ENCODE peak calls at places on chromosome 4, in six cellular contexts. One of them, this sample, is unnamed.

GRCh38 chr4:929970-930625 is 2.0 kb downstream of the GAK start:
- DNase-seq in IMR-90: peak
- DNase-seq in GM12878: no peak
- DNase-seq in A549: no peak
- DNase-seq in HepG2: peak
- DNase-seq in SK-N-SH: peak
- DNase-seq in this sample: no peak

GRCh38 chr4:119315036-119315435 is 6.9 kb downstream of the FABP2 start:
- DNase-seq in IMR-90: peak
- DNase-seq in GM12878: no peak
- DNase-seq in A549: no peak
- DNase-seq in HepG2: no peak
- DNase-seq in SK-N-SH: no peak
- DNase-seq in this sample: no peak

GRCh38 chr4:139901516-139902327 is 236.1 kb downstream of the MGST2 start:
- DNase-seq in IMR-90: peak
- DNase-seq in GM12878: no peak
- DNase-seq in A549: no peak
- DNase-seq in HepG2: no peak
- DNase-seq in SK-N-SH: peak
- DNase-seq in this sample: no peak

GRCh38 chr4:56799824-56800756 is 21.4 kb downstream of the SPINK2 start:
- DNase-seq in IMR-90: peak
- DNase-seq in GM12878: peak
- DNase-seq in A549: peak
- DNase-seq in HepG2: peak
- DNase-seq in SK-N-SH: peak
- DNase-seq in this sample: peak

GRCh38 chr4:101730291-101731117 is 60.0 kb upstream of the BANK1 start:
- DNase-seq in IMR-90: peak
- DNase-seq in GM12878: peak
- DNase-seq in A549: peak
- DNase-seq in HepG2: peak
- DNase-seq in SK-N-SH: peak
- DNase-seq in this sample: peak

GRCh38 chr4:158015241-158015640 is 157.6 kb downstream of the GASK1B start:
- DNase-seq in IMR-90: peak
- DNase-seq in GM12878: no peak
- DNase-seq in A549: no peak
- DNase-seq in HepG2: no peak
- DNase-seq in SK-N-SH: no peak
- DNase-seq in this sample: no peak

GRCh38 chr4:169773889-169774288 is 16.1 kb upstream of the HPF1 start:
- DNase-seq in IMR-90: no peak
- DNase-seq in GM12878: no peak
- DNase-seq in A549: no peak
- DNase-seq in HepG2: no peak
- DNase-seq in SK-N-SH: no peak
- DNase-seq in this sample: no peak

GRCh38 chr4:127249066-127249766 is 383.5 kb upstream of the INTU start:
- DNase-seq in IMR-90: peak
- DNase-seq in GM12878: no peak
- DNase-seq in A549: no peak
- DNase-seq in HepG2: no peak
- DNase-seq in SK-N-SH: no peak
- DNase-seq in this sample: no peak

GRCh38 chr4:6873291-6873690 is 36.3 kb upstream of the TBC1D14 start:
- DNase-seq in IMR-90: no peak
- DNase-seq in GM12878: no peak
- DNase-seq in A549: peak
- DNase-seq in HepG2: no peak
- DNase-seq in SK-N-SH: no peak
- DNase-seq in this sample: no peak

GRCh38 chr4:57214654-57215411 is 104.6 kb upstream of the IGFBP7 start:
- DNase-seq in IMR-90: no peak
- DNase-seq in GM12878: no peak
- DNase-seq in A549: no peak
- DNase-seq in HepG2: no peak
- DNase-seq in SK-N-SH: no peak
- DNase-seq in this sample: no peak

GRCh38 chr4:139655116-139655515 is 10.5 kb upstream of the MGST2 start:
- DNase-seq in IMR-90: peak
- DNase-seq in GM12878: no peak
- DNase-seq in A549: no peak
- DNase-seq in HepG2: peak
- DNase-seq in SK-N-SH: peak
- DNase-seq in this sample: no peak

GRCh38 chr4:60133414-60133813 is 1066.7 kb upstream of the ADGRL3 start:
- DNase-seq in IMR-90: peak
- DNase-seq in GM12878: no peak
- DNase-seq in A549: no peak
- DNase-seq in HepG2: no peak
- DNase-seq in SK-N-SH: no peak
- DNase-seq in this sample: no peak
- TF ChIP-seq SMC3 in IMR-90: no peak
- TF ChIP-seq SMC3 in GM12878: no peak
- TF ChIP-seq SMC3 in A549: no peak
- TF ChIP-seq SMC3 in HepG2: no peak
- TF ChIP-seq SMC3 in SK-N-SH: no peak
- TF ChIP-seq SMC3 in this sample: no peak

GRCh38 chr4:23921993-23922392 is 32.1 kb upstream of the PPARGC1A start:
- DNase-seq in IMR-90: no peak
- DNase-seq in GM12878: no peak
- DNase-seq in A549: no peak
- DNase-seq in HepG2: no peak
- DNase-seq in SK-N-SH: no peak
- DNase-seq in this sample: no peak
- TF ChIP-seq SMC3 in IMR-90: no peak
- TF ChIP-seq SMC3 in GM12878: no peak
- TF ChIP-seq SMC3 in A549: no peak
- TF ChIP-seq SMC3 in HepG2: no peak
- TF ChIP-seq SMC3 in SK-N-SH: no peak
- TF ChIP-seq SMC3 in this sample: no peak

DNA sequence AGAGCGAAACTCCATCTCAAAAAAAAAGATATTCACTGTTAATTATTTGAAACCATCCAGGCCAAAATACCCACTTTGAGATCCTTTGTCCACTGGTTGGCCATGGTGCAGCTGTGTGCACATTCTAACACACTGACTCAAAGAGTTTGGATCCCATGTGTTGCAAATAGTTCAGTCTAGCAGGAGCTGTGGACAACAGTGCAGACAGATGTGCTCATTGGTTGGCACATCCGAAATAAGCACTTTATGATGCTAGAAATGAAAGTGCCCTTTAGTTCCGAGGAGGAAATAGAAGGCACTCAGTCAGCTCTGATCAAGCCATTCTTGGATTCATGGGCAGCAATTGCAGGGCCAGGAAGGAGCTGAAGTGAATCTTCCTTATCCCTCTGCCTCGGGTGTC is 63.0 kb upstream of the TMEM150C start:
- DNase-seq in IMR-90: no peak
- DNase-seq in GM12878: no peak
- DNase-seq in A549: no peak
- DNase-seq in HepG2: no peak
- DNase-seq in SK-N-SH: no peak
- DNase-seq in this sample: no peak
- TF ChIP-seq SMC3 in IMR-90: no peak
- TF ChIP-seq SMC3 in GM12878: no peak
- TF ChIP-seq SMC3 in A549: no peak
- TF ChIP-seq SMC3 in HepG2: no peak
- TF ChIP-seq SMC3 in SK-N-SH: no peak
- TF ChIP-seq SMC3 in this sample: no peak

GRCh38 chr4:27714073-27714472 is 853.4 kb downstream of the STIM2 start:
- DNase-seq in IMR-90: peak
- DNase-seq in GM12878: no peak
- DNase-seq in A549: no peak
- DNase-seq in HepG2: no peak
- DNase-seq in SK-N-SH: no peak
- DNase-seq in this sample: no peak
- TF ChIP-seq SMC3 in IMR-90: no peak
- TF ChIP-seq SMC3 in GM12878: no peak
- TF ChIP-seq SMC3 in A549: no peak
- TF ChIP-seq SMC3 in HepG2: no peak
- TF ChIP-seq SMC3 in SK-N-SH: no peak
- TF ChIP-seq SMC3 in this sample: no peak

GRCh38 chr4:128483041-128483440 is 195.4 kb upstream of the PGRMC2 start:
- DNase-seq in IMR-90: no peak
- DNase-seq in GM12878: no peak
- DNase-seq in A549: no peak
- DNase-seq in HepG2: no peak
- DNase-seq in SK-N-SH: no peak
- DNase-seq in this sample: no peak

GRCh38 chr4:128480945-128481344 is 193.3 kb upstream of the PGRMC2 start:
- DNase-seq in IMR-90: no peak
- DNase-seq in GM12878: no peak
- DNase-seq in A549: no peak
- DNase-seq in HepG2: no peak
- DNase-seq in SK-N-SH: no peak
- DNase-seq in this sample: no peak

GRCh38 chr4:128484896-128485295 is 197.3 kb upstream of the PGRMC2 start:
- DNase-seq in IMR-90: peak
- DNase-seq in GM12878: no peak
- DNase-seq in A549: no peak
- DNase-seq in HepG2: no peak
- DNase-seq in SK-N-SH: no peak
- DNase-seq in this sample: no peak

GRCh38 chr4:128481752-128482480 is 194.3 kb upstream of the PGRMC2 start:
- DNase-seq in IMR-90: peak
- DNase-seq in GM12878: no peak
- DNase-seq in A549: no peak
- DNase-seq in HepG2: no peak
- DNase-seq in SK-N-SH: no peak
- DNase-seq in this sample: no peak

GRCh38 chr4:128483816-128484215 is 196.2 kb upstream of the PGRMC2 start:
- DNase-seq in IMR-90: peak
- DNase-seq in GM12878: no peak
- DNase-seq in A549: no peak
- DNase-seq in HepG2: no peak
- DNase-seq in SK-N-SH: peak
- DNase-seq in this sample: no peak
- TF ChIP-seq SMC3 in IMR-90: no peak
- TF ChIP-seq SMC3 in GM12878: no peak
- TF ChIP-seq SMC3 in A549: no peak
- TF ChIP-seq SMC3 in HepG2: no peak
- TF ChIP-seq SMC3 in SK-N-SH: no peak
- TF ChIP-seq SMC3 in this sample: no peak

DNA sequence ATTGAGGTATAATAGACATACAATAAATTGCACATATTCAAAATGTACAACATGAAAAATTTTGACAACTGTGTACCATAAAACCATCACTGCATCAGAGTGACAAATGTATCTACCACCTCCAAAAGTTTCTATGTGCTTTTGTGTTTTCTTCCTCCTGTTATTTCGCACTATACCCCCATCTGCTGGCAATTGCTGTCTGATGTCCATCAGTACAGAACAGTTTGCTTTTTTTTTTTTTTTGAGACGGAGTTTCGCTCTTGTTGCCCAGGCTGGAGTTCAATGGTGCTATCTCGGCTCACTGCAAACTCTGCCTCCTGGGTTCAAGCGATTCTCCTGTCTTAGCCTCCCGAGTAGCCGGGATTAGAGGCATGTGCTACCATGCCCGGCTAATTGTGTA is 154.3 kb upstream of the GIMD1 start:
- DNase-seq in IMR-90: peak
- DNase-seq in GM12878: no peak
- DNase-seq in A549: no peak
- DNase-seq in HepG2: peak
- DNase-seq in SK-N-SH: peak
- DNase-seq in this sample: no peak
- TF ChIP-seq SMC3 in IMR-90: no peak
- TF ChIP-seq SMC3 in GM12878: no peak
- TF ChIP-seq SMC3 in A549: no peak
- TF ChIP-seq SMC3 in HepG2: no peak
- TF ChIP-seq SMC3 in SK-N-SH: no peak
- TF ChIP-seq SMC3 in this sample: no peak

DNA sequence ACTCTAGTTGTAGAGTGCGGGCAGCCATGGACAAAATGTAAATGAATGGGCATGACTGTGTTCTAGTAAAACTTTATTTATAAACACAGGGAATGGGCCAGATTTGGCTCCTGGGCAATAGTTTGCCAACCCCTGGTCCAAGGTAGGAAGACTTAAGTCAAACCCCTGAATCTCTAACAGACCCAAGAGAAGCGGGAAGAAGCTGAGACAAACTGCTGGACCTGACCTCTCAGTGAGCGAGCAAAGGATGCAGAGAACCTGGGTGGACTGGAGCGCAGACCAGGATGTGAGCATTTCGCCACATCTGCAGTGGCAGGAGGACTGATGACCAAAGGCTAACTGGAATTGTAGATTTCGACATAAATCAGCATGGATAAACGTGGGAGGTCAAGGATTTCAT is 201.6 kb downstream of the STIM2 start:
- DNase-seq in IMR-90: no peak
- DNase-seq in GM12878: no peak
- DNase-seq in A549: no peak
- DNase-seq in HepG2: no peak
- DNase-seq in SK-N-SH: no peak
- DNase-seq in this sample: no peak
- TF ChIP-seq SMC3 in IMR-90: no peak
- TF ChIP-seq SMC3 in GM12878: no peak
- TF ChIP-seq SMC3 in A549: no peak
- TF ChIP-seq SMC3 in HepG2: no peak
- TF ChIP-seq SMC3 in SK-N-SH: no peak
- TF ChIP-seq SMC3 in this sample: no peak

GRCh38 chr4:182863501-182863900 is 53.7 kb downstream of the DCTD start:
- DNase-seq in IMR-90: no peak
- DNase-seq in GM12878: no peak
- DNase-seq in A549: no peak
- DNase-seq in HepG2: no peak
- DNase-seq in SK-N-SH: no peak
- DNase-seq in this sample: no peak

GRCh38 chr4:182861346-182861745 is 55.8 kb downstream of the DCTD start:
- DNase-seq in IMR-90: no peak
- DNase-seq in GM12878: no peak
- DNase-seq in A549: no peak
- DNase-seq in HepG2: no peak
- DNase-seq in SK-N-SH: no peak
- DNase-seq in this sample: no peak

GRCh38 chr4:182862166-182862875 is 54.9 kb downstream of the DCTD start:
- DNase-seq in IMR-90: no peak
- DNase-seq in GM12878: no peak
- DNase-seq in A549: no peak
- DNase-seq in HepG2: peak
- DNase-seq in SK-N-SH: no peak
- DNase-seq in this sample: peak

GRCh38 chr4:182859730-182860129 is 57.5 kb downstream of the DCTD start:
- DNase-seq in IMR-90: no peak
- DNase-seq in GM12878: no peak
- DNase-seq in A549: no peak
- DNase-seq in HepG2: no peak
- DNase-seq in SK-N-SH: no peak
- DNase-seq in this sample: no peak

GRCh38 chr4:182862921-182863320 is 54.3 kb downstream of the DCTD start:
- DNase-seq in IMR-90: no peak
- DNase-seq in GM12878: no peak
- DNase-seq in A549: no peak
- DNase-seq in HepG2: no peak
- DNase-seq in SK-N-SH: no peak
- DNase-seq in this sample: no peak
- TF ChIP-seq SMC3 in IMR-90: no peak
- TF ChIP-seq SMC3 in GM12878: no peak
- TF ChIP-seq SMC3 in A549: no peak
- TF ChIP-seq SMC3 in HepG2: no peak
- TF ChIP-seq SMC3 in SK-N-SH: no peak
- TF ChIP-seq SMC3 in this sample: no peak

GRCh38 chr4:155667538-155668511 is 1.2 kb downstream of the GUCY1A1 start:
- DNase-seq in IMR-90: peak
- DNase-seq in GM12878: no peak
- DNase-seq in A549: no peak
- DNase-seq in HepG2: no peak
- DNase-seq in SK-N-SH: peak
- DNase-seq in this sample: no peak
- TF ChIP-seq SMC3 in IMR-90: no peak
- TF ChIP-seq SMC3 in GM12878: no peak
- TF ChIP-seq SMC3 in A549: no peak
- TF ChIP-seq SMC3 in HepG2: no peak
- TF ChIP-seq SMC3 in SK-N-SH: no peak
- TF ChIP-seq SMC3 in this sample: no peak

This sample was measured in K562.